ENCODE peak calls at places on chromosomes 16 and 17, in nine cellular contexts. One of them, this sample, is unnamed.
A peak's percentile ranks its signal among the peaks of the same experiment; 100 is the strongest.

GRCh38 chr17:1573932-1574696 is 11.5 kb upstream of the PITPNA start:
- DNase-seq in NK-92 treated with Interleukin-12 subunit alpha and Interleukin-12 subunit beta, amount 100 ng/mL, for 24 hours: no peak
- DNase-seq in stimulated activated CD8-positive, alpha-beta memory T cell treated with anti-CD3 and anti-CD28 coated beads, Interleukin-7, amount 100 ng/mL, for 48 hours: peak; percentile 59
- DNase-seq in heart right ventricle: peak; percentile 91
- DNase-seq in T-helper 2 cell: peak; percentile 12
- DNase-seq in HFFc6: peak; percentile 28
- DNase-seq in Calu3: peak; percentile 89
- DNase-seq in activated CD4-positive, alpha-beta T cell treated with anti-CD3 and anti-CD28 coated beads, Interleukin-2, amount 50 U/mL, for 1 hour: peak; percentile 36
- DNase-seq in HFF-Myc: no peak
- DNase-seq in this sample: peak; percentile 95

GRCh38 chr16:67897231-67897630 is 4.2 kb downstream of the PSKH1 start:
- DNase-seq in NK-92 treated with Interleukin-12 subunit alpha and Interleukin-12 subunit beta, amount 100 ng/mL, for 24 hours: no peak
- DNase-seq in stimulated activated CD8-positive, alpha-beta memory T cell treated with anti-CD3 and anti-CD28 coated beads, Interleukin-7, amount 100 ng/mL, for 48 hours: no peak
- DNase-seq in heart right ventricle: no peak
- DNase-seq in T-helper 2 cell: no peak
- DNase-seq in HFFc6: peak; percentile 29
- DNase-seq in Calu3: no peak
- DNase-seq in activated CD4-positive, alpha-beta T cell treated with anti-CD3 and anti-CD28 coated beads, Interleukin-2, amount 50 U/mL, for 1 hour: no peak
- DNase-seq in HFF-Myc: no peak
- DNase-seq in this sample: no peak

GRCh38 chr16:88723507-88723887 is 17.2 kb downstream of the CTU2 start:
- DNase-seq in NK-92 treated with Interleukin-12 subunit alpha and Interleukin-12 subunit beta, amount 100 ng/mL, for 24 hours: no peak
- DNase-seq in stimulated activated CD8-positive, alpha-beta memory T cell treated with anti-CD3 and anti-CD28 coated beads, Interleukin-7, amount 100 ng/mL, for 48 hours: no peak
- DNase-seq in heart right ventricle: no peak
- DNase-seq in T-helper 2 cell: no peak
- DNase-seq in HFFc6: no peak
- DNase-seq in Calu3: no peak
- DNase-seq in activated CD4-positive, alpha-beta T cell treated with anti-CD3 and anti-CD28 coated beads, Interleukin-2, amount 50 U/mL, for 1 hour: no peak
- DNase-seq in HFF-Myc: no peak
- DNase-seq in this sample: no peak

GRCh38 chr17:69593351-69593715 is 178.8 kb downstream of the MAP2K6 start:
- DNase-seq in NK-92 treated with Interleukin-12 subunit alpha and Interleukin-12 subunit beta, amount 100 ng/mL, for 24 hours: no peak
- DNase-seq in stimulated activated CD8-positive, alpha-beta memory T cell treated with anti-CD3 and anti-CD28 coated beads, Interleukin-7, amount 100 ng/mL, for 48 hours: no peak
- DNase-seq in heart right ventricle: no peak
- DNase-seq in T-helper 2 cell: no peak
- DNase-seq in HFFc6: peak; percentile 28
- DNase-seq in Calu3: no peak
- DNase-seq in activated CD4-positive, alpha-beta T cell treated with anti-CD3 and anti-CD28 coated beads, Interleukin-2, amount 50 U/mL, for 1 hour: no peak
- DNase-seq in HFF-Myc: no peak
- DNase-seq in this sample: no peak

GRCh38 chr17:43940630-43941029 is 1.6 kb downstream of the PPY start:
- DNase-seq in NK-92 treated with Interleukin-12 subunit alpha and Interleukin-12 subunit beta, amount 100 ng/mL, for 24 hours: peak; percentile 10
- DNase-seq in stimulated activated CD8-positive, alpha-beta memory T cell treated with anti-CD3 and anti-CD28 coated beads, Interleukin-7, amount 100 ng/mL, for 48 hours: no peak
- DNase-seq in heart right ventricle: no peak
- DNase-seq in T-helper 2 cell: no peak
- DNase-seq in HFFc6: peak; percentile 17
- DNase-seq in Calu3: peak; percentile 73
- DNase-seq in activated CD4-positive, alpha-beta T cell treated with anti-CD3 and anti-CD28 coated beads, Interleukin-2, amount 50 U/mL, for 1 hour: no peak
- DNase-seq in HFF-Myc: no peak
- DNase-seq in this sample: peak; percentile 59

GRCh38 chr17:78133179-78133951 is 2.8 kb downstream of the TMC8 start:
- DNase-seq in NK-92 treated with Interleukin-12 subunit alpha and Interleukin-12 subunit beta, amount 100 ng/mL, for 24 hours: no peak
- DNase-seq in stimulated activated CD8-positive, alpha-beta memory T cell treated with anti-CD3 and anti-CD28 coated beads, Interleukin-7, amount 100 ng/mL, for 48 hours: no peak
- DNase-seq in heart right ventricle: no peak
- DNase-seq in T-helper 2 cell: no peak
- DNase-seq in HFFc6: no peak
- DNase-seq in Calu3: no peak
- DNase-seq in activated CD4-positive, alpha-beta T cell treated with anti-CD3 and anti-CD28 coated beads, Interleukin-2, amount 50 U/mL, for 1 hour: no peak
- DNase-seq in HFF-Myc: no peak
- DNase-seq in this sample: no peak

GRCh38 chr16:24753437-24753836 is 24.0 kb downstream of the TNRC6A start:
- DNase-seq in NK-92 treated with Interleukin-12 subunit alpha and Interleukin-12 subunit beta, amount 100 ng/mL, for 24 hours: no peak
- DNase-seq in stimulated activated CD8-positive, alpha-beta memory T cell treated with anti-CD3 and anti-CD28 coated beads, Interleukin-7, amount 100 ng/mL, for 48 hours: no peak
- DNase-seq in heart right ventricle: no peak
- DNase-seq in T-helper 2 cell: no peak
- DNase-seq in HFFc6: no peak
- DNase-seq in Calu3: no peak
- DNase-seq in activated CD4-positive, alpha-beta T cell treated with anti-CD3 and anti-CD28 coated beads, Interleukin-2, amount 50 U/mL, for 1 hour: no peak
- DNase-seq in HFF-Myc: no peak
- DNase-seq in this sample: no peak

GRCh38 chr17:15340966-15341365 is 431 bp downstream of the TEKT3 start:
- DNase-seq in NK-92 treated with Interleukin-12 subunit alpha and Interleukin-12 subunit beta, amount 100 ng/mL, for 24 hours: no peak
- DNase-seq in stimulated activated CD8-positive, alpha-beta memory T cell treated with anti-CD3 and anti-CD28 coated beads, Interleukin-7, amount 100 ng/mL, for 48 hours: no peak
- DNase-seq in heart right ventricle: no peak
- DNase-seq in T-helper 2 cell: no peak
- DNase-seq in HFFc6: no peak
- DNase-seq in Calu3: no peak
- DNase-seq in activated CD4-positive, alpha-beta T cell treated with anti-CD3 and anti-CD28 coated beads, Interleukin-2, amount 50 U/mL, for 1 hour: no peak
- DNase-seq in HFF-Myc: no peak
- DNase-seq in this sample: no peak

GRCh38 chr17:37274432-37274831 is 101.4 kb upstream of the C17orf78 start:
- DNase-seq in NK-92 treated with Interleukin-12 subunit alpha and Interleukin-12 subunit beta, amount 100 ng/mL, for 24 hours: no peak
- DNase-seq in stimulated activated CD8-positive, alpha-beta memory T cell treated with anti-CD3 and anti-CD28 coated beads, Interleukin-7, amount 100 ng/mL, for 48 hours: no peak
- DNase-seq in heart right ventricle: no peak
- DNase-seq in T-helper 2 cell: no peak
- DNase-seq in HFFc6: peak; percentile 38
- DNase-seq in Calu3: no peak
- DNase-seq in activated CD4-positive, alpha-beta T cell treated with anti-CD3 and anti-CD28 coated beads, Interleukin-2, amount 50 U/mL, for 1 hour: no peak
- DNase-seq in HFF-Myc: no peak
- DNase-seq in this sample: no peak

GRCh38 chr17:35082073-35082657 is 18.7 kb upstream of the RFFL start:
- DNase-seq in NK-92 treated with Interleukin-12 subunit alpha and Interleukin-12 subunit beta, amount 100 ng/mL, for 24 hours: no peak
- DNase-seq in stimulated activated CD8-positive, alpha-beta memory T cell treated with anti-CD3 and anti-CD28 coated beads, Interleukin-7, amount 100 ng/mL, for 48 hours: no peak
- DNase-seq in heart right ventricle: no peak
- DNase-seq in T-helper 2 cell: no peak
- DNase-seq in HFFc6: peak; percentile 84
- DNase-seq in Calu3: peak; percentile 31
- DNase-seq in activated CD4-positive, alpha-beta T cell treated with anti-CD3 and anti-CD28 coated beads, Interleukin-2, amount 50 U/mL, for 1 hour: no peak
- DNase-seq in HFF-Myc: peak; percentile 73
- DNase-seq in this sample: no peak

GRCh38 chr16:8376430-8376829 is 213.9 kb downstream of the TMEM114 start:
- DNase-seq in NK-92 treated with Interleukin-12 subunit alpha and Interleukin-12 subunit beta, amount 100 ng/mL, for 24 hours: no peak
- DNase-seq in stimulated activated CD8-positive, alpha-beta memory T cell treated with anti-CD3 and anti-CD28 coated beads, Interleukin-7, amount 100 ng/mL, for 48 hours: no peak
- DNase-seq in heart right ventricle: no peak
- DNase-seq in T-helper 2 cell: no peak
- DNase-seq in HFFc6: no peak
- DNase-seq in Calu3: no peak
- DNase-seq in activated CD4-positive, alpha-beta T cell treated with anti-CD3 and anti-CD28 coated beads, Interleukin-2, amount 50 U/mL, for 1 hour: no peak
- DNase-seq in HFF-Myc: no peak
- DNase-seq in this sample: no peak

GRCh38 chr16:15983898-15984297 is 34.5 kb downstream of the ABCC1 start:
- DNase-seq in NK-92 treated with Interleukin-12 subunit alpha and Interleukin-12 subunit beta, amount 100 ng/mL, for 24 hours: no peak
- DNase-seq in stimulated activated CD8-positive, alpha-beta memory T cell treated with anti-CD3 and anti-CD28 coated beads, Interleukin-7, amount 100 ng/mL, for 48 hours: no peak
- DNase-seq in heart right ventricle: no peak
- DNase-seq in T-helper 2 cell: no peak
- DNase-seq in HFFc6: no peak
- DNase-seq in Calu3: no peak
- DNase-seq in activated CD4-positive, alpha-beta T cell treated with anti-CD3 and anti-CD28 coated beads, Interleukin-2, amount 50 U/mL, for 1 hour: no peak
- DNase-seq in HFF-Myc: no peak
- DNase-seq in this sample: no peak

GRCh38 chr16:56647641-56648431 is 3.9 kb upstream of the MT1B start:
- DNase-seq in NK-92 treated with Interleukin-12 subunit alpha and Interleukin-12 subunit beta, amount 100 ng/mL, for 24 hours: no peak
- DNase-seq in stimulated activated CD8-positive, alpha-beta memory T cell treated with anti-CD3 and anti-CD28 coated beads, Interleukin-7, amount 100 ng/mL, for 48 hours: no peak
- DNase-seq in heart right ventricle: no peak
- DNase-seq in T-helper 2 cell: no peak
- DNase-seq in HFFc6: no peak
- DNase-seq in Calu3: no peak
- DNase-seq in activated CD4-positive, alpha-beta T cell treated with anti-CD3 and anti-CD28 coated beads, Interleukin-2, amount 50 U/mL, for 1 hour: no peak
- DNase-seq in HFF-Myc: no peak
- DNase-seq in this sample: no peak

GRCh38 chr16:6165330-6165984 is 1067.9 kb upstream of the EEF2KMT start:
- DNase-seq in NK-92 treated with Interleukin-12 subunit alpha and Interleukin-12 subunit beta, amount 100 ng/mL, for 24 hours: no peak
- DNase-seq in stimulated activated CD8-positive, alpha-beta memory T cell treated with anti-CD3 and anti-CD28 coated beads, Interleukin-7, amount 100 ng/mL, for 48 hours: no peak
- DNase-seq in heart right ventricle: no peak
- DNase-seq in T-helper 2 cell: no peak
- DNase-seq in HFFc6: peak; percentile 7
- DNase-seq in Calu3: no peak
- DNase-seq in activated CD4-positive, alpha-beta T cell treated with anti-CD3 and anti-CD28 coated beads, Interleukin-2, amount 50 U/mL, for 1 hour: no peak
- DNase-seq in HFF-Myc: no peak
- DNase-seq in this sample: no peak

GRCh38 chr17:49962599-49963276 is 6.3 kb upstream of the DLX4 start:
- DNase-seq in NK-92 treated with Interleukin-12 subunit alpha and Interleukin-12 subunit beta, amount 100 ng/mL, for 24 hours: no peak
- DNase-seq in stimulated activated CD8-positive, alpha-beta memory T cell treated with anti-CD3 and anti-CD28 coated beads, Interleukin-7, amount 100 ng/mL, for 48 hours: no peak
- DNase-seq in heart right ventricle: no peak
- DNase-seq in T-helper 2 cell: no peak
- DNase-seq in HFFc6: no peak
- DNase-seq in Calu3: no peak
- DNase-seq in activated CD4-positive, alpha-beta T cell treated with anti-CD3 and anti-CD28 coated beads, Interleukin-2, amount 50 U/mL, for 1 hour: no peak
- DNase-seq in HFF-Myc: no peak
- DNase-seq in this sample: no peak

GRCh38 chr16:21717608-21718007 is 53.8 kb downstream of the OTOA start:
- DNase-seq in NK-92 treated with Interleukin-12 subunit alpha and Interleukin-12 subunit beta, amount 100 ng/mL, for 24 hours: no peak
- DNase-seq in stimulated activated CD8-positive, alpha-beta memory T cell treated with anti-CD3 and anti-CD28 coated beads, Interleukin-7, amount 100 ng/mL, for 48 hours: no peak
- DNase-seq in heart right ventricle: no peak
- DNase-seq in T-helper 2 cell: no peak
- DNase-seq in HFFc6: no peak
- DNase-seq in Calu3: no peak
- DNase-seq in activated CD4-positive, alpha-beta T cell treated with anti-CD3 and anti-CD28 coated beads, Interleukin-2, amount 50 U/mL, for 1 hour: no peak
- DNase-seq in HFF-Myc: no peak
- DNase-seq in this sample: no peak

GRCh38 chr17:41660221-41660711 is 28.4 kb upstream of the EIF1 start:
- DNase-seq in NK-92 treated with Interleukin-12 subunit alpha and Interleukin-12 subunit beta, amount 100 ng/mL, for 24 hours: no peak
- DNase-seq in stimulated activated CD8-positive, alpha-beta memory T cell treated with anti-CD3 and anti-CD28 coated beads, Interleukin-7, amount 100 ng/mL, for 48 hours: no peak
- DNase-seq in heart right ventricle: no peak
- DNase-seq in T-helper 2 cell: no peak
- DNase-seq in HFFc6: no peak
- DNase-seq in Calu3: no peak
- DNase-seq in activated CD4-positive, alpha-beta T cell treated with anti-CD3 and anti-CD28 coated beads, Interleukin-2, amount 50 U/mL, for 1 hour: no peak
- DNase-seq in HFF-Myc: no peak
- DNase-seq in this sample: no peak

GRCh38 chr16:75176926-75177325 is 28.6 kb downstream of the ZFP1 start:
- DNase-seq in NK-92 treated with Interleukin-12 subunit alpha and Interleukin-12 subunit beta, amount 100 ng/mL, for 24 hours: no peak
- DNase-seq in stimulated activated CD8-positive, alpha-beta memory T cell treated with anti-CD3 and anti-CD28 coated beads, Interleukin-7, amount 100 ng/mL, for 48 hours: no peak
- DNase-seq in heart right ventricle: no peak
- DNase-seq in T-helper 2 cell: no peak
- DNase-seq in HFFc6: no peak
- DNase-seq in Calu3: no peak
- DNase-seq in activated CD4-positive, alpha-beta T cell treated with anti-CD3 and anti-CD28 coated beads, Interleukin-2, amount 50 U/mL, for 1 hour: no peak
- DNase-seq in HFF-Myc: no peak
- DNase-seq in this sample: no peak

GRCh38 chr16:89398924-89399323 is 91.4 kb downstream of the ANKRD11 start:
- DNase-seq in NK-92 treated with Interleukin-12 subunit alpha and Interleukin-12 subunit beta, amount 100 ng/mL, for 24 hours: no peak
- DNase-seq in stimulated activated CD8-positive, alpha-beta memory T cell treated with anti-CD3 and anti-CD28 coated beads, Interleukin-7, amount 100 ng/mL, for 48 hours: no peak
- DNase-seq in heart right ventricle: no peak
- DNase-seq in T-helper 2 cell: no peak
- DNase-seq in HFFc6: no peak
- DNase-seq in Calu3: no peak
- DNase-seq in activated CD4-positive, alpha-beta T cell treated with anti-CD3 and anti-CD28 coated beads, Interleukin-2, amount 50 U/mL, for 1 hour: no peak
- DNase-seq in HFF-Myc: no peak
- DNase-seq in this sample: no peak

GRCh38 chr16:72189865-72190371 is 18.0 kb upstream of the PMFBP1 start:
- DNase-seq in NK-92 treated with Interleukin-12 subunit alpha and Interleukin-12 subunit beta, amount 100 ng/mL, for 24 hours: no peak
- DNase-seq in stimulated activated CD8-positive, alpha-beta memory T cell treated with anti-CD3 and anti-CD28 coated beads, Interleukin-7, amount 100 ng/mL, for 48 hours: no peak
- DNase-seq in heart right ventricle: no peak
- DNase-seq in T-helper 2 cell: no peak
- DNase-seq in HFFc6: peak; percentile 69
- DNase-seq in Calu3: peak; percentile 58
- DNase-seq in activated CD4-positive, alpha-beta T cell treated with anti-CD3 and anti-CD28 coated beads, Interleukin-2, amount 50 U/mL, for 1 hour: no peak
- DNase-seq in HFF-Myc: no peak
- DNase-seq in this sample: no peak

GRCh38 chr17:60106377-60107059 is 27.8 kb upstream of the HEATR6 start:
- DNase-seq in NK-92 treated with Interleukin-12 subunit alpha and Interleukin-12 subunit beta, amount 100 ng/mL, for 24 hours: no peak
- DNase-seq in stimulated activated CD8-positive, alpha-beta memory T cell treated with anti-CD3 and anti-CD28 coated beads, Interleukin-7, amount 100 ng/mL, for 48 hours: no peak
- DNase-seq in heart right ventricle: no peak
- DNase-seq in T-helper 2 cell: no peak
- DNase-seq in HFFc6: peak; percentile 70
- DNase-seq in Calu3: no peak
- DNase-seq in activated CD4-positive, alpha-beta T cell treated with anti-CD3 and anti-CD28 coated beads, Interleukin-2, amount 50 U/mL, for 1 hour: no peak
- DNase-seq in HFF-Myc: no peak
- DNase-seq in this sample: no peak

GRCh38 chr16:89431158-89431584 is 59.2 kb downstream of the ANKRD11 start:
- DNase-seq in NK-92 treated with Interleukin-12 subunit alpha and Interleukin-12 subunit beta, amount 100 ng/mL, for 24 hours: no peak
- DNase-seq in stimulated activated CD8-positive, alpha-beta memory T cell treated with anti-CD3 and anti-CD28 coated beads, Interleukin-7, amount 100 ng/mL, for 48 hours: no peak
- DNase-seq in heart right ventricle: no peak
- DNase-seq in T-helper 2 cell: no peak
- DNase-seq in HFFc6: peak; percentile 86
- DNase-seq in Calu3: no peak
- DNase-seq in activated CD4-positive, alpha-beta T cell treated with anti-CD3 and anti-CD28 coated beads, Interleukin-2, amount 50 U/mL, for 1 hour: no peak
- DNase-seq in HFF-Myc: peak; percentile 71
- DNase-seq in this sample: no peak